ENCODE peak calls at places on chromosomes 13 and 19, in six cellular contexts. T is fibroblast of mammary gland, H is renal cortical epithelial cell, P is prostate gland, Z is heart left ventricle, S is pons. I is an unnamed sample.
A peak's percentile ranks its signal among the peaks of the same experiment; 100 is the strongest.

GRCh38 chr19:30679286-30679685 is 307.1 kb downstream of the ZNF536 start:
- DNase-seq in S (no peak), H (no peak), Z (no peak), T (no peak), P (no peak), I (no peak)

GRCh38 chr13:101065314-101065713 is 351.0 kb downstream of the NALCN start:
- DNase-seq in T (peak; percentile 84), S (no peak), Z (no peak), H (no peak), P (no peak), I (no peak)

GRCh38 chr13:110290811-110291210 is 16.1 kb downstream of the COL4A1 start:
- DNase-seq in P (no peak), H (no peak), Z (no peak), S (no peak), T (no peak), I (no peak)

GRCh38 chr19:41298327-41298964 is 11.5 kb upstream of the CCDC97 start:
- DNase-seq in Z (peak; percentile 91), P (no peak), H (peak; percentile 77), S (peak; percentile 23), T (peak; percentile 77), I (peak; percentile 95)

GRCh38 chr13:99723847-99724246 is 222.6 kb downstream of the TM9SF2 start:
- DNase-seq in H (no peak), S (no peak), T (no peak), P (no peak), Z (no peak), I (no peak)

GRCh38 chr13:65830411-65831172 is 1399.5 kb downstream of the PCDH9 start:
- DNase-seq in P (no peak), T (no peak), S (no peak), Z (no peak), H (no peak), I (no peak)

GRCh38 chr19:16594131-16594586 is 21.9 kb upstream of the SLC35E1 start:
- DNase-seq in P (no peak), H (no peak), Z (no peak), S (no peak), T (no peak), I (peak; percentile 63)

GRCh38 chr19:11373166-11373884 is 1.1 kb upstream of the SWSAP1 start:
- DNase-seq in S (peak; percentile 60), H (no peak), Z (no peak), T (no peak), P (no peak), I (peak; percentile 73)

GRCh38 chr19:51000981-51001380 is 423 bp downstream of the KLK8 start:
- DNase-seq in T (no peak), P (no peak), H (no peak), Z (no peak), S (no peak), I (no peak)

GRCh38 chr13:64311948-64312347 is 2896.3 kb upstream of the PCDH20 start:
- DNase-seq in S (no peak), T (no peak), Z (no peak), H (no peak), P (no peak), I (no peak)

GRCh38 chr13:110520431-110521295 is 40.9 kb downstream of the RAB20 start:
- DNase-seq in Z (peak; percentile 83), S (peak; percentile 83), T (peak; percentile 86), P (no peak), H (peak; percentile 79), I (peak; percentile 96)

GRCh38 chr13:43848250-43848649 is 31.3 kb downstream of the CCDC122 start:
- DNase-seq in H (peak; percentile 78), P (no peak), Z (no peak), S (no peak), T (peak; percentile 75), I (peak; percentile 93)

GRCh38 chr19:12237143-12237839 is 57.4 kb downstream of the ZNF44 start:
- DNase-seq in S (no peak), T (no peak), Z (no peak), H (no peak), P (no peak), I (no peak)

GRCh38 chr13:40164137-40164536 is 502.3 kb downstream of the FOXO1 start:
- DNase-seq in S (no peak), H (peak; percentile 91), Z (no peak), T (peak; percentile 86), P (no peak), I (no peak)

GRCh38 chr13:22740264-22740663 is 440.5 kb upstream of the SGCG start:
- DNase-seq in P (no peak), S (no peak), H (no peak), Z (no peak), T (peak; percentile 4), I (no peak)

GRCh38 chr13:95509521-95510315 is 42.8 kb upstream of the CLDN10 start:
- DNase-seq in H (peak; percentile 76), S (no peak), P (no peak), T (peak; percentile 81), Z (no peak), I (peak; percentile 77)

GRCh38 chr13:19862511-19863313 is 737 bp downstream of the ZMYM5 start:
- DNase-seq in P (peak; percentile 19), H (peak; percentile 21), Z (peak; percentile 39), S (peak; percentile 51), T (peak; percentile 31), I (peak; percentile 48)

GRCh38 chr13:28659611-28659970 is 661 bp downstream of the POMP start:
- DNase-seq in H (peak; percentile 72), Z (no peak), S (no peak), T (peak; percentile 71), P (no peak), I (peak; percentile 58)

GRCh38 chr13:107680115-107680514 is 535.2 kb downstream of the LIG4 start:
- DNase-seq in S (no peak), Z (no peak), T (peak; percentile 1), H (peak; percentile 9), P (no peak), I (no peak)

GRCh38 chr13:52127378-52127777 is 1.5 kb downstream of the NEK5 start:
- DNase-seq in S (no peak), T (peak; percentile 1), P (no peak), Z (no peak), H (no peak), I (no peak)

GRCh38 chr19:5774921-5775320 is 9.6 kb downstream of the PRR22 start:
- DNase-seq in P (no peak), Z (no peak), S (no peak), T (peak; percentile 34), H (no peak), I (no peak)

GRCh38 chr19:4759388-4760284 is 31.9 kb upstream of the FEM1A start:
- DNase-seq in S (peak; percentile 83), Z (peak; percentile 93), T (peak; percentile 77), P (peak; percentile 78), H (peak; percentile 83), I (peak; percentile 92)

GRCh38 chr19:2055871-2056809 is 5.1 kb upstream of the MKNK2 start:
- DNase-seq in P (peak; percentile 62), S (no peak), T (peak; percentile 84), H (peak; percentile 56), Z (peak; percentile 79), I (no peak)

GRCh38 chr13:30307194-30307965 is at the start of gene KATNAL1:
- DNase-seq in P (peak; percentile 61), S (peak; percentile 81), T (peak; percentile 53), H (no peak), Z (peak; percentile 89), I (peak; percentile 52)

GRCh38 chr13:109874921-109875454 is 88.6 kb upstream of the IRS2 start:
- DNase-seq in T (peak; percentile 68), H (peak; percentile 38), P (no peak), S (peak; percentile 3), Z (no peak), I (no peak)

GRCh38 chr19:8505680-8506401 is 3.4 kb upstream of the PRAM1 start:
- DNase-seq in P (peak; percentile 84), T (peak; percentile 51), S (peak; percentile 72), H (peak; percentile 24), Z (peak; percentile 83), I (peak; percentile 60)

GRCh38 chr13:79861731-79862130 is 380.8 kb downstream of the NDFIP2 start:
- DNase-seq in H (no peak), Z (no peak), S (no peak), T (no peak), P (no peak), I (no peak)

GRCh38 chr13:107205318-107206112 is 637.6 kb upstream of the ARGLU1 start:
- DNase-seq in H (peak; percentile 36), Z (peak; percentile 48), T (peak; percentile 43), S (peak; percentile 70), P (peak; percentile 29), I (peak; percentile 33)

GRCh38 chr19:34985249-34986022 is 14.7 kb upstream of the GRAMD1A start:
- DNase-seq in H (no peak), P (peak; percentile 59), Z (peak; percentile 80), T (peak; percentile 33), S (no peak), I (no peak)

GRCh38 chr13:106610511-106610910 is 42.6 kb upstream of the ARGLU1 start:
- DNase-seq in P (no peak), Z (no peak), S (no peak), T (peak; percentile 78), H (peak; percentile 31), I (no peak)

GRCh38 chr19:50432221-50432626 is 468 bp upstream of the MYBPC2 start:
- DNase-seq in T (no peak), P (no peak), S (no peak), H (no peak), Z (no peak), I (no peak)

GRCh38 chr13:46622918-46623256 is 69.9 kb downstream of the LRCH1 start:
- DNase-seq in P (peak; percentile 18), S (peak; percentile 62), T (peak; percentile 92), H (peak; percentile 80), Z (peak; percentile 61), I (no peak)

GRCh38 chr13:36891752-36892151 is 28.3 kb downstream of the SMAD9 start:
- DNase-seq in P (no peak), H (no peak), S (no peak), T (peak; percentile 8), Z (no peak), I (no peak)

I was measured in MV-4-11.